ENCODE peak calls at places on chromosomes 12 and 14, in seven cellular contexts. One of them, this sample, is unnamed.
A peak's percentile ranks its signal among the peaks of the same experiment; 100 is the strongest.

GRCh38 chr12:101299931-101300330 is 20.0 kb downstream of the UTP20 start:
- DNase-seq in mesenchymal stem cell: no peak
- DNase-seq in mesendoderm: no peak
- DNase-seq in H1: no peak
- DNase-seq in IMR-90: peak; percentile 12
- DNase-seq in H9: no peak
- DNase-seq in trophoblast cell: no peak
- DNase-seq in this sample: no peak

GRCh38 chr14:23457587-23458445 is 11.7 kb upstream of the NGDN start:
- DNase-seq in mesendoderm: no peak
- DNase-seq in trophoblast cell: no peak
- DNase-seq in IMR-90: no peak
- DNase-seq in H1: no peak
- DNase-seq in mesenchymal stem cell: no peak
- DNase-seq in H9: no peak
- DNase-seq in this sample: no peak

GRCh38 chr14:24339284-24340151 is at the start of gene RIPK3:
- DNase-seq in mesendoderm: no peak
- DNase-seq in mesenchymal stem cell: peak; percentile 20
- DNase-seq in IMR-90: no peak
- DNase-seq in H9: peak; percentile 58
- DNase-seq in H1: no peak
- DNase-seq in trophoblast cell: no peak
- DNase-seq in this sample: no peak

GRCh38 chr12:71014180-71014785 is 93.7 kb upstream of the PTPRR start:
- DNase-seq in H9: no peak
- DNase-seq in trophoblast cell: peak; percentile 43
- DNase-seq in mesenchymal stem cell: peak; percentile 40
- DNase-seq in IMR-90: peak; percentile 21
- DNase-seq in H1: no peak
- DNase-seq in mesendoderm: peak; percentile 64
- DNase-seq in this sample: peak; percentile 23

GRCh38 chr12:56377310-56377988 is 14.8 kb upstream of the APOF start:
- DNase-seq in IMR-90: peak; percentile 62
- DNase-seq in mesenchymal stem cell: peak; percentile 21
- DNase-seq in H9: peak; percentile 56
- DNase-seq in trophoblast cell: peak; percentile 64
- DNase-seq in mesendoderm: peak; percentile 74
- DNase-seq in H1: no peak
- DNase-seq in this sample: no peak

GRCh38 chr12:131222271-131223139 is 268.8 kb downstream of the ADGRD1 start:
- DNase-seq in H9: peak; percentile 50
- DNase-seq in IMR-90: no peak
- DNase-seq in trophoblast cell: no peak
- DNase-seq in H1: no peak
- DNase-seq in mesenchymal stem cell: no peak
- DNase-seq in mesendoderm: no peak
- DNase-seq in this sample: peak; percentile 37

GRCh38 chr14:61331992-61332657 is 10.7 kb downstream of the PRKCH start:
- DNase-seq in IMR-90: no peak
- DNase-seq in mesenchymal stem cell: no peak
- DNase-seq in H9: no peak
- DNase-seq in H1: no peak
- DNase-seq in trophoblast cell: peak; percentile 81
- DNase-seq in mesendoderm: no peak
- DNase-seq in this sample: no peak

GRCh38 chr14:100832311-100832960 is 6.5 kb downstream of the MEG3 start:
- DNase-seq in IMR-90: no peak
- DNase-seq in trophoblast cell: no peak
- DNase-seq in H9: no peak
- DNase-seq in mesendoderm: peak; percentile 49
- DNase-seq in mesenchymal stem cell: no peak
- DNase-seq in H1: no peak
- DNase-seq in this sample: peak; percentile 94

GRCh38 chr12:76637807-76638206 is 78.2 kb upstream of the OSBPL8 start:
- DNase-seq in H9: no peak
- DNase-seq in trophoblast cell: no peak
- DNase-seq in H1: no peak
- DNase-seq in mesenchymal stem cell: peak; percentile 20
- DNase-seq in IMR-90: peak; percentile 76
- DNase-seq in mesendoderm: no peak
- DNase-seq in this sample: no peak

GRCh38 chr12:6767301-6767591 is 1.1 kb downstream of the PTMS start:
- DNase-seq in H9: no peak
- DNase-seq in mesenchymal stem cell: no peak
- DNase-seq in mesendoderm: no peak
- DNase-seq in H1: no peak
- DNase-seq in IMR-90: no peak
- DNase-seq in trophoblast cell: no peak
- DNase-seq in this sample: no peak

GRCh38 chr12:25257590-25258324 is 7.0 kb upstream of the KRAS start:
- DNase-seq in H9: peak; percentile 48
- DNase-seq in IMR-90: no peak
- DNase-seq in H1: no peak
- DNase-seq in trophoblast cell: no peak
- DNase-seq in mesendoderm: peak; percentile 59
- DNase-seq in mesenchymal stem cell: no peak
- DNase-seq in this sample: no peak

GRCh38 chr12:124709722-124710656 is 142.6 kb upstream of the NCOR2 start:
- DNase-seq in IMR-90: peak; percentile 87
- DNase-seq in H1: no peak
- DNase-seq in H9: no peak
- DNase-seq in mesenchymal stem cell: peak; percentile 69
- DNase-seq in mesendoderm: no peak
- DNase-seq in trophoblast cell: peak; percentile 79
- DNase-seq in this sample: no peak

GRCh38 chr14:33239465-33239864 is 300.8 kb downstream of the NPAS3 start:
- DNase-seq in mesendoderm: no peak
- DNase-seq in H9: no peak
- DNase-seq in mesenchymal stem cell: no peak
- DNase-seq in IMR-90: no peak
- DNase-seq in trophoblast cell: no peak
- DNase-seq in H1: no peak
- DNase-seq in this sample: no peak

GRCh38 chr12:120276734-120277133 is 11.2 kb upstream of the PXN start:
- DNase-seq in mesendoderm: no peak
- DNase-seq in H1: no peak
- DNase-seq in IMR-90: peak; percentile 63
- DNase-seq in mesenchymal stem cell: no peak
- DNase-seq in H9: no peak
- DNase-seq in trophoblast cell: peak; percentile 82
- DNase-seq in this sample: no peak

GRCh38 chr12:132966676-132967415 is 10.7 kb upstream of the ZNF605 start:
- DNase-seq in H9: no peak
- DNase-seq in mesenchymal stem cell: no peak
- DNase-seq in trophoblast cell: no peak
- DNase-seq in mesendoderm: no peak
- DNase-seq in IMR-90: no peak
- DNase-seq in H1: no peak
- DNase-seq in this sample: no peak

GRCh38 chr12:132967736-132968135 is 11.6 kb upstream of the ZNF605 start:
- DNase-seq in IMR-90: no peak
- DNase-seq in H9: no peak
- DNase-seq in mesendoderm: no peak
- DNase-seq in trophoblast cell: no peak
- DNase-seq in H1: no peak
- DNase-seq in mesenchymal stem cell: no peak
- DNase-seq in this sample: no peak

GRCh38 chr12:132965796-132966195 is 9.7 kb upstream of the ZNF605 start:
- DNase-seq in IMR-90: no peak
- DNase-seq in mesendoderm: no peak
- DNase-seq in H1: no peak
- DNase-seq in H9: no peak
- DNase-seq in trophoblast cell: no peak
- DNase-seq in mesenchymal stem cell: no peak
- DNase-seq in this sample: no peak
- H3K4ac ChIP-seq in IMR-90: no peak overlapping the region
- H3K4ac ChIP-seq in mesendoderm: no peak overlapping the region
- H3K4ac ChIP-seq in H1: no peak overlapping the region
- H3K4ac ChIP-seq in H9: no peak overlapping the region
- H3K4ac ChIP-seq in trophoblast cell: no peak overlapping the region
- H3K4ac ChIP-seq in mesenchymal stem cell: no peak overlapping the region
- H3K4ac ChIP-seq in this sample: no peak overlapping the region

GRCh38 chr12:111757361-111758119 is 9.2 kb upstream of the ALDH2 start:
- DNase-seq in H1: no peak
- DNase-seq in mesendoderm: no peak
- DNase-seq in trophoblast cell: no peak
- DNase-seq in H9: no peak
- DNase-seq in IMR-90: peak; percentile 65
- DNase-seq in mesenchymal stem cell: peak; percentile 82
- DNase-seq in this sample: no peak
- H3K4ac ChIP-seq in H1: no peak overlapping the region
- H3K4ac ChIP-seq in mesendoderm: no peak overlapping the region
- H3K4ac ChIP-seq in trophoblast cell: peak overlapping the region; percentile 31
- H3K4ac ChIP-seq in H9: no peak overlapping the region
- H3K4ac ChIP-seq in IMR-90: no peak overlapping the region
- H3K4ac ChIP-seq in mesenchymal stem cell: peak overlapping the region; percentile 8
- H3K4ac ChIP-seq in this sample: no peak overlapping the region

DNA sequence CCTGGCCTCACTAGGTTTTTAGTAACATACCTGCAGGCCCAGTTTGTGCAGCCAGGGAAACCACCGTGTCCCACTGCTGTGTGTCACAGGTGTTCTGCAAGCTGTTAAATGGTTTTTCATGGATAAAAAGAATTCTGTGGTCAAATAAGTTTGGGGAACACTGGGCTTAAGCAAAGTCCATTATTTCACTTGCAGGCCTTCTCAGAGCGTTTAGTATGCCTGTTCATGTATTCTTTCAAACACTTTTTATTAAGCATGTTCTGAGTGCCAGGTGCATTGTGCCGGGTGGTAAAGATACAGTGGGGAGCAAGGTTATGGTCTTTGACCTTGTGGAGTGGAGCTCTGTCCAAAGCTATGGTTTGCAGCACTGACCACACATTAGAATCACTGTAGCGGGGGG is 7.4 kb downstream of the RNFT2 start:
- DNase-seq in H1: no peak
- DNase-seq in trophoblast cell: no peak
- DNase-seq in mesenchymal stem cell: no peak
- DNase-seq in H9: no peak
- DNase-seq in mesendoderm: no peak
- DNase-seq in IMR-90: no peak
- DNase-seq in this sample: no peak
- H3K4ac ChIP-seq in H1: no peak overlapping the region
- H3K4ac ChIP-seq in trophoblast cell: no peak overlapping the region
- H3K4ac ChIP-seq in mesenchymal stem cell: no peak overlapping the region
- H3K4ac ChIP-seq in H9: no peak overlapping the region
- H3K4ac ChIP-seq in mesendoderm: no peak overlapping the region
- H3K4ac ChIP-seq in IMR-90: no peak overlapping the region
- H3K4ac ChIP-seq in this sample: no peak overlapping the region

GRCh38 chr12:41907550-41907949 is 237.1 kb downstream of the GXYLT1 start:
- DNase-seq in IMR-90: no peak
- DNase-seq in trophoblast cell: no peak
- DNase-seq in H9: no peak
- DNase-seq in mesendoderm: no peak
- DNase-seq in H1: no peak
- DNase-seq in mesenchymal stem cell: no peak
- DNase-seq in this sample: no peak
- H3K4ac ChIP-seq in IMR-90: no peak overlapping the region
- H3K4ac ChIP-seq in trophoblast cell: no peak overlapping the region
- H3K4ac ChIP-seq in H9: no peak overlapping the region
- H3K4ac ChIP-seq in mesendoderm: no peak overlapping the region
- H3K4ac ChIP-seq in H1: no peak overlapping the region
- H3K4ac ChIP-seq in mesenchymal stem cell: no peak overlapping the region
- H3K4ac ChIP-seq in this sample: no peak overlapping the region

DNA sequence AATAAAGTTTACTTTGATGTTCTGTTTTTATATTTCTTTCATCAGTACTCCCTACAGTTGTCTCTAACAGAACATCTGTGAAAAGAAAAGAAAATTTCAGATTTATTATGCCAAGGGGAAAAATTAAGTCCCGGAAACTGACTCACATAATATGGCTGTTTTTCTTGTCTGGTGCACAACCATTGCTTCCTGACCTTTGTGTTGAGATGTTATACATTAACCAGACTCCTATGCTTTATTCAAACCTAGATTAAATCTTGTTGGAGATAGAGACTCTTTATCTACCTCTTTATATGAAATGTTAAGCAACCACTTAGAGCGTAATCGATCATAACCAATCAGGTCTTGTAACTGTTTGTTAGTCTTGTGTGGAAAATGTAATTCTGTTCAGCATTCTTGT is 37.6 kb upstream of the BICD1 start:
- DNase-seq in H1: no peak
- DNase-seq in H9: no peak
- DNase-seq in mesendoderm: no peak
- DNase-seq in mesenchymal stem cell: no peak
- DNase-seq in IMR-90: no peak
- DNase-seq in trophoblast cell: no peak
- DNase-seq in this sample: no peak
- H3K4ac ChIP-seq in H1: no peak overlapping the region
- H3K4ac ChIP-seq in H9: no peak overlapping the region
- H3K4ac ChIP-seq in mesendoderm: no peak overlapping the region
- H3K4ac ChIP-seq in mesenchymal stem cell: no peak overlapping the region
- H3K4ac ChIP-seq in IMR-90: no peak overlapping the region
- H3K4ac ChIP-seq in trophoblast cell: no peak overlapping the region
- H3K4ac ChIP-seq in this sample: no peak overlapping the region

GRCh38 chr12:110546339-110546738 is 36.8 kb downstream of the PPTC7 start:
- DNase-seq in trophoblast cell: peak; percentile 77
- DNase-seq in mesenchymal stem cell: peak; percentile 89
- DNase-seq in H1: no peak
- DNase-seq in mesendoderm: no peak
- DNase-seq in H9: no peak
- DNase-seq in IMR-90: peak; percentile 94
- DNase-seq in this sample: no peak

GRCh38 chr12:110543965-110544364 is 39.2 kb downstream of the PPTC7 start:
- DNase-seq in IMR-90: no peak
- DNase-seq in H1: no peak
- DNase-seq in mesendoderm: no peak
- DNase-seq in mesenchymal stem cell: no peak
- DNase-seq in H9: no peak
- DNase-seq in trophoblast cell: no peak
- DNase-seq in this sample: no peak

GRCh38 chr12:110540048-110540447 is 37.9 kb downstream of the RAD9B start:
- DNase-seq in H9: no peak
- DNase-seq in H1: no peak
- DNase-seq in mesendoderm: no peak
- DNase-seq in trophoblast cell: no peak
- DNase-seq in mesenchymal stem cell: no peak
- DNase-seq in IMR-90: no peak
- DNase-seq in this sample: no peak

GRCh38 chr12:110545812-110546211 is 37.3 kb downstream of the PPTC7 start:
- DNase-seq in IMR-90: peak; percentile 12
- DNase-seq in H9: no peak
- DNase-seq in trophoblast cell: no peak
- DNase-seq in mesendoderm: no peak
- DNase-seq in H1: no peak
- DNase-seq in mesenchymal stem cell: no peak
- DNase-seq in this sample: no peak

DNA sequence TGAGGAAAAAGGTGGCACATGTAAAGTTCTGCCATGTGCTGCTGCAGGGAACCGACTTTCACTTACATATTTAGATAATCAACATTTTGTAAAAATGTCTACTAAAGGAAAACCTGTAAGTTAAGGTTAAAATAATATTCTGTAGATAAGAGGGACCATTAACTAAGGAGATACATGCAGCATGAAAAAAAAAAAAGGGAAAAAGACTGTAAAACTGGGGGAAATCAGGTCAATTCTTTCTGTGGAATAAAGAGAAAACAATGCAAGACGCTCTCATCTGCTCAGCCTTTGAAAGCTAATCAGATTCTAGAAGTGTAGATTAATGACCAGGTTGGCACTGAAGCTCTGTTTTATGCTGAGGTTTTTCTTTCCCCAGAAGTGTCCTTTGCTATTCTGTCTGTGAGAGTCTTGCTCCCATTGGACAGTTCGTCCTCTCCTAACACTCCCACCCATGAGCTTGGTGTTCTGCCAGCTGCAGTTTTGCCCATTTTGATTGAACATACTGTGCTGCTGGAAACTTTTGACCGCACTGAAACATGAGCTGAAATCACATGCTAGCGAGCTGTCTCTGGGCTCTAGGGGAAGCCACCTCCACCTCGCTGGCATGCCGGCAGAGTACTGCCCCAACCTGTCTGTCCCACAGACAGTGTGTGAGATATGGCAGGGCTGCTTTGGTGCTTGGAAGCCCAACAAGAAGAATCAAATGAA is 39.7 kb downstream of the PPTC7 start:
- DNase-seq in mesendoderm: no peak
- DNase-seq in IMR-90: peak; percentile 80
- DNase-seq in trophoblast cell: no peak
- DNase-seq in mesenchymal stem cell: peak; percentile 73
- DNase-seq in H9: no peak
- DNase-seq in H1: no peak
- DNase-seq in this sample: no peak
- H3K4ac ChIP-seq in mesendoderm: no peak overlapping the region
- H3K4ac ChIP-seq in IMR-90: peak overlapping the region; percentile 25
- H3K4ac ChIP-seq in trophoblast cell: no peak overlapping the region
- H3K4ac ChIP-seq in mesenchymal stem cell: no peak overlapping the region
- H3K4ac ChIP-seq in H9: no peak overlapping the region
- H3K4ac ChIP-seq in H1: no peak overlapping the region
- H3K4ac ChIP-seq in this sample: no peak overlapping the region

This sample was measured in neuronal stem cell.